ENCODE peak calls at places on chromosome 22, in nine cellular contexts. One of them, this sample, is unnamed.
A peak's percentile ranks its signal among the peaks of the same experiment; 100 is the strongest.

GRCh38 chr22:24937114-24937513 is 9.4 kb downstream of the LHFPL7 start:
- DNase-seq in AG04450: no peak
- DNase-seq in hypothalamus: no peak
- DNase-seq in sigmoid colon: no peak
- DNase-seq in GM23248: peak; percentile 35
- DNase-seq in WTC11: peak; percentile 23
- DNase-seq in naive thymus-derived CD8-positive, alpha-beta T cell: no peak
- DNase-seq in colonic mucosa: no peak
- DNase-seq in effector memory CD8-positive, alpha-beta T cell: no peak
- DNase-seq in this sample: no peak

GRCh38 chr22:21941921-21942320 is 10.7 kb downstream of the PPM1F start:
- DNase-seq in hypothalamus: no peak
- DNase-seq in WTC11: no peak
- DNase-seq in sigmoid colon: no peak
- DNase-seq in colonic mucosa: no peak
- DNase-seq in GM23248: no peak
- DNase-seq in effector memory CD8-positive, alpha-beta T cell: no peak
- DNase-seq in naive thymus-derived CD8-positive, alpha-beta T cell: no peak
- DNase-seq in AG04450: no peak
- DNase-seq in this sample: no peak

GRCh38 chr22:48376936-48377335 is 1450.7 kb downstream of the BRD1 start:
- DNase-seq in sigmoid colon: peak; percentile 27
- DNase-seq in WTC11: no peak
- DNase-seq in AG04450: no peak
- DNase-seq in naive thymus-derived CD8-positive, alpha-beta T cell: no peak
- DNase-seq in hypothalamus: no peak
- DNase-seq in effector memory CD8-positive, alpha-beta T cell: no peak
- DNase-seq in GM23248: no peak
- DNase-seq in colonic mucosa: no peak
- DNase-seq in this sample: peak; percentile 55

GRCh38 chr22:36856792-36857135 is 4.0 kb upstream of the NCF4 start:
- DNase-seq in GM23248: no peak
- DNase-seq in AG04450: no peak
- DNase-seq in colonic mucosa: no peak
- DNase-seq in effector memory CD8-positive, alpha-beta T cell: no peak
- DNase-seq in sigmoid colon: no peak
- DNase-seq in naive thymus-derived CD8-positive, alpha-beta T cell: no peak
- DNase-seq in hypothalamus: no peak
- DNase-seq in WTC11: no peak
- DNase-seq in this sample: no peak

GRCh38 chr22:20192972-20193760 is 42.3 kb upstream of the CCDC188 start:
- DNase-seq in GM23248: no peak
- DNase-seq in colonic mucosa: no peak
- DNase-seq in effector memory CD8-positive, alpha-beta T cell: no peak
- DNase-seq in WTC11: peak; percentile 37
- DNase-seq in sigmoid colon: no peak
- DNase-seq in naive thymus-derived CD8-positive, alpha-beta T cell: no peak
- DNase-seq in hypothalamus: no peak
- DNase-seq in AG04450: no peak
- DNase-seq in this sample: no peak

GRCh38 chr22:39128508-39128907 is 24.0 kb downstream of the CBX7 start:
- DNase-seq in hypothalamus: no peak
- DNase-seq in colonic mucosa: no peak
- DNase-seq in effector memory CD8-positive, alpha-beta T cell: no peak
- DNase-seq in WTC11: no peak
- DNase-seq in sigmoid colon: peak; percentile 61
- DNase-seq in naive thymus-derived CD8-positive, alpha-beta T cell: no peak
- DNase-seq in AG04450: no peak
- DNase-seq in GM23248: no peak
- DNase-seq in this sample: no peak

GRCh38 chr22:27952779-27953178 is 33.7 kb upstream of the PITPNB start:
- DNase-seq in WTC11: no peak
- DNase-seq in colonic mucosa: no peak
- DNase-seq in hypothalamus: no peak
- DNase-seq in GM23248: peak; percentile 55
- DNase-seq in effector memory CD8-positive, alpha-beta T cell: no peak
- DNase-seq in sigmoid colon: no peak
- DNase-seq in naive thymus-derived CD8-positive, alpha-beta T cell: no peak
- DNase-seq in AG04450: no peak
- DNase-seq in this sample: no peak

GRCh38 chr22:42388130-42388797 is 43.9 kb downstream of the NFAM1 start:
- DNase-seq in GM23248: peak; percentile 25
- DNase-seq in effector memory CD8-positive, alpha-beta T cell: no peak
- DNase-seq in hypothalamus: no peak
- DNase-seq in sigmoid colon: no peak
- DNase-seq in naive thymus-derived CD8-positive, alpha-beta T cell: no peak
- DNase-seq in AG04450: no peak
- DNase-seq in colonic mucosa: no peak
- DNase-seq in WTC11: peak; percentile 63
- DNase-seq in this sample: no peak

GRCh38 chr22:28813772-28814518 is 13.6 kb upstream of the XBP1 start:
- DNase-seq in effector memory CD8-positive, alpha-beta T cell: no peak
- DNase-seq in naive thymus-derived CD8-positive, alpha-beta T cell: no peak
- DNase-seq in AG04450: no peak
- DNase-seq in WTC11: no peak
- DNase-seq in hypothalamus: no peak
- DNase-seq in colonic mucosa: peak; percentile 75
- DNase-seq in GM23248: no peak
- DNase-seq in sigmoid colon: peak; percentile 68
- DNase-seq in this sample: no peak

GRCh38 chr22:38313384-38313955 is 3.8 kb downstream of the CSNK1E start:
- DNase-seq in WTC11: no peak
- DNase-seq in naive thymus-derived CD8-positive, alpha-beta T cell: peak; percentile 18
- DNase-seq in effector memory CD8-positive, alpha-beta T cell: no peak
- DNase-seq in AG04450: peak; percentile 81
- DNase-seq in hypothalamus: peak; percentile 51
- DNase-seq in colonic mucosa: peak; percentile 52
- DNase-seq in GM23248: peak; percentile 84
- DNase-seq in sigmoid colon: peak; percentile 95
- DNase-seq in this sample: no peak

GRCh38 chr22:46008291-46008690 is 31.3 kb upstream of the WNT7B start:
- DNase-seq in colonic mucosa: no peak
- DNase-seq in effector memory CD8-positive, alpha-beta T cell: no peak
- DNase-seq in sigmoid colon: no peak
- DNase-seq in naive thymus-derived CD8-positive, alpha-beta T cell: no peak
- DNase-seq in hypothalamus: no peak
- DNase-seq in AG04450: no peak
- DNase-seq in WTC11: no peak
- DNase-seq in GM23248: peak; percentile 51
- DNase-seq in this sample: no peak

GRCh38 chr22:31544481-31545480 is 48.4 kb downstream of the SFI1 start:
- DNase-seq in GM23248: no peak
- DNase-seq in colonic mucosa: no peak
- DNase-seq in AG04450: no peak
- DNase-seq in sigmoid colon: no peak
- DNase-seq in WTC11: no peak
- DNase-seq in naive thymus-derived CD8-positive, alpha-beta T cell: no peak
- DNase-seq in hypothalamus: no peak
- DNase-seq in effector memory CD8-positive, alpha-beta T cell: no peak
- DNase-seq in this sample: no peak

GRCh38 chr22:45776313-45776585 is 104.6 kb downstream of the ATXN10 start:
- DNase-seq in sigmoid colon: no peak
- DNase-seq in WTC11: no peak
- DNase-seq in effector memory CD8-positive, alpha-beta T cell: no peak
- DNase-seq in colonic mucosa: no peak
- DNase-seq in AG04450: no peak
- DNase-seq in GM23248: no peak
- DNase-seq in hypothalamus: no peak
- DNase-seq in naive thymus-derived CD8-positive, alpha-beta T cell: no peak
- DNase-seq in this sample: no peak

GRCh38 chr22:47089796-47090460 is 327.5 kb downstream of the TBC1D22A start:
- DNase-seq in sigmoid colon: no peak
- DNase-seq in hypothalamus: no peak
- DNase-seq in AG04450: no peak
- DNase-seq in effector memory CD8-positive, alpha-beta T cell: no peak
- DNase-seq in WTC11: no peak
- DNase-seq in naive thymus-derived CD8-positive, alpha-beta T cell: no peak
- DNase-seq in colonic mucosa: no peak
- DNase-seq in GM23248: no peak
- DNase-seq in this sample: no peak

GRCh38 chr22:37193629-37194191 is 5.7 kb upstream of the C1QTNF6 start:
- DNase-seq in colonic mucosa: peak; percentile 75
- DNase-seq in effector memory CD8-positive, alpha-beta T cell: peak; percentile 14
- DNase-seq in sigmoid colon: peak; percentile 52
- DNase-seq in naive thymus-derived CD8-positive, alpha-beta T cell: peak; percentile 48
- DNase-seq in WTC11: no peak
- DNase-seq in AG04450: no peak
- DNase-seq in hypothalamus: no peak
- DNase-seq in GM23248: no peak
- DNase-seq in this sample: no peak